ENCODE peak calls at places on chromosomes 5 and 9, in six cellular contexts. One of them, this sample, is unnamed. For H3K27me3, the result is how much of the 10 kb centered on the place peaks cover.

GRCh38 chr5:50699737-50700136 is 33.3 kb downstream of the PARP8 start:
- DNase-seq in heart left ventricle: no peak
- DNase-seq in mammary epithelial cell: peak
- DNase-seq in mesendoderm: peak
- DNase-seq in adrenal gland: no peak
- DNase-seq in uterus: no peak
- DNase-seq in this sample: no peak

GRCh38 chr9:19281801-19282200 is 51.3 kb downstream of the DENND4C start:
- DNase-seq in heart left ventricle: no peak
- DNase-seq in mammary epithelial cell: peak
- DNase-seq in mesendoderm: no peak
- DNase-seq in adrenal gland: no peak
- DNase-seq in uterus: no peak
- DNase-seq in this sample: no peak

GRCh38 chr5:172501708-172502379 is 47.5 kb upstream of the SH3PXD2B start:
- DNase-seq in heart left ventricle: no peak
- DNase-seq in mammary epithelial cell: no peak
- DNase-seq in mesendoderm: no peak
- DNase-seq in adrenal gland: no peak
- DNase-seq in uterus: peak
- DNase-seq in this sample: no peak

GRCh38 chr5:113179156-113179555 is 202.6 kb downstream of the DCP2 start:
- DNase-seq in heart left ventricle: no peak
- DNase-seq in mammary epithelial cell: no peak
- DNase-seq in mesendoderm: no peak
- DNase-seq in adrenal gland: no peak
- DNase-seq in uterus: no peak
- DNase-seq in this sample: no peak

GRCh38 chr9:12674961-12675360 is 18.2 kb upstream of the TYRP1 start:
- DNase-seq in heart left ventricle: no peak
- DNase-seq in mammary epithelial cell: no peak
- DNase-seq in mesendoderm: no peak
- DNase-seq in adrenal gland: no peak
- DNase-seq in uterus: no peak
- DNase-seq in this sample: no peak

GRCh38 chr9:4550777-4551476 is 60.7 kb downstream of the SLC1A1 start:
- DNase-seq in heart left ventricle: no peak
- DNase-seq in mammary epithelial cell: no peak
- DNase-seq in mesendoderm: no peak
- DNase-seq in adrenal gland: no peak
- DNase-seq in uterus: no peak
- DNase-seq in this sample: no peak

GRCh38 chr5:107486489-107486888 is 184.2 kb downstream of the EFNA5 start:
- DNase-seq in heart left ventricle: no peak
- DNase-seq in mammary epithelial cell: peak
- DNase-seq in mesendoderm: no peak
- DNase-seq in adrenal gland: no peak
- DNase-seq in uterus: no peak
- DNase-seq in this sample: no peak

GRCh38 chr9:89463986-89464901 is 33.7 kb downstream of the SEMA4D start:
- DNase-seq in heart left ventricle: no peak
- DNase-seq in mammary epithelial cell: no peak
- DNase-seq in mesendoderm: no peak
- DNase-seq in adrenal gland: peak
- DNase-seq in uterus: no peak
- DNase-seq in this sample: no peak

GRCh38 chr5:160348080-160348479 is 22.3 kb downstream of the C1QTNF2 start:
- DNase-seq in heart left ventricle: no peak
- DNase-seq in mammary epithelial cell: no peak
- DNase-seq in mesendoderm: peak
- DNase-seq in adrenal gland: no peak
- DNase-seq in uterus: no peak
- DNase-seq in this sample: no peak

DNA sequence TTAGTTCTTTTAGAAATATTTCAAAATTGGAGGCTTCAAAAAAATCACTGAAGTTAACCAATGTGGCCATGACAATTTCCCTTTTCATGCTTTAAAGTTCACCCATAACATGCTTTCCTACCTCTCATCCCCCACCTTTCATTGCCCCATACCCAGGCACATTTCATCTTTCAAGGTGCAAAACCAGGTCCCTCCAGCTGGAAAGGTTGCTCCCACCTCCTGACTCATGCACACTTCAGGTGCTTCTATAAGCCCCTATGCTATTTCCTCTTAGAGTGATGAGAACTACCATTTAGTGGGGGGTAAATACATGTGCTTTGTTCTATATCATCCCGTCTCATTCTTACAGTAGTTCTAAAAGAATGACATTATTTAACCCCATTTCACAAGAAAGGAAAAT is 15.4 kb downstream of the FYB1 start:
- DNase-seq in heart left ventricle: no peak
- DNase-seq in mammary epithelial cell: no peak
- DNase-seq in mesendoderm: no peak
- DNase-seq in adrenal gland: no peak
- DNase-seq in uterus: no peak
- DNase-seq in this sample: no peak
- H3K27ac ChIP-seq in heart left ventricle: no peak
- H3K27ac ChIP-seq in mammary epithelial cell: no peak
- H3K27ac ChIP-seq in mesendoderm: no peak
- H3K27ac ChIP-seq in adrenal gland: no peak
- H3K27ac ChIP-seq in uterus: no peak
- H3K27ac ChIP-seq in this sample: no peak

DNA sequence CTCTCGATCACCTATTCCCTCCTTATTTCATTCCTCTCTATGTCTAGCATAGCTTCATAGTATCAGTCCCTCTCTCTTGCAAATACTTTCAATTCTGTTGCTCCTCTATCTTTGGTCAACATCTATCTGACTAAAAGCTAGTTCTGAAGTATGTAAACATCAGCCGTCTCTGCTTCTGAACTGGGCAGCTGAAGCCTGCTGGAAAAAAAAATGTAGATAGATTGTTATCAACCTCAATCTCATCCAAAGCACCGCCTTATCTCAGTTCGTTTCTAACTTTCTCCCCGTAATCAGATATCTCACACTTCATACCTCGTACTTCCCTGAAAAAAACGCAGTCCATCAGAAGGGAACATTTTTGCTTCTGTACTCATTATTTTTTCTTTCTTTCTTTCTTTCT is 4.5 kb upstream of the SEMA6A start:
- DNase-seq in heart left ventricle: no peak
- DNase-seq in mammary epithelial cell: no peak
- DNase-seq in mesendoderm: no peak
- DNase-seq in adrenal gland: no peak
- DNase-seq in uterus: no peak
- DNase-seq in this sample: no peak
- H3K27me3 ChIP-seq in heart left ventricle: under half
- H3K27me3 ChIP-seq in mammary epithelial cell: under half
- H3K27me3 ChIP-seq in mesendoderm: under half
- H3K27me3 ChIP-seq in adrenal gland: under half
- H3K27me3 ChIP-seq in uterus: under half
- H3K27me3 ChIP-seq in this sample: under half

DNA sequence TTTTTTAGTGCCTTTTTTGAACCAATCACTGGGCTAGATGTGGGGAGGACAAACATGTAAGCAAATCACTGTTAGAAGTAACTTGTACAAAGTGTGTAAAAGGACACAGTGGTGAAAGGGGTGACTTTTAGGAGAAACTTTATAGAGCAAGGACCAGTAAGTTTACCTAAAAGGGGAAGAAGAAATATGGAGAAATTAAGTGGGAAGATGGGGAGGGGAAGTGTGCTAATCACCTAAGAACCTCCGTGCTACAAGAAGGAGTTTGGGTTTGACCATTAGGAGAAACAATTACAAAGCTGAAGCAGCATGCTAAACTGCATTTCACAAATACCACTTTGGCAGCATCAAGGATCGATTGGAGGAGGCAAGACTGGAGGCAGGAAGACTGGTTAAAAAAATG is 17.3 kb downstream of the ITGA1 start:
- DNase-seq in heart left ventricle: no peak
- DNase-seq in mammary epithelial cell: no peak
- DNase-seq in mesendoderm: peak
- DNase-seq in adrenal gland: no peak
- DNase-seq in uterus: no peak
- DNase-seq in this sample: no peak
- H3K27ac ChIP-seq in heart left ventricle: no peak
- H3K27ac ChIP-seq in mammary epithelial cell: no peak
- H3K27ac ChIP-seq in mesendoderm: no peak
- H3K27ac ChIP-seq in adrenal gland: no peak
- H3K27ac ChIP-seq in uterus: peak
- H3K27ac ChIP-seq in this sample: no peak

GRCh38 chr5:53381-54174 is 38.4 kb upstream of the PLEKHG4B start:
- DNase-seq in heart left ventricle: peak
- DNase-seq in mammary epithelial cell: peak
- DNase-seq in mesendoderm: peak
- DNase-seq in adrenal gland: peak
- DNase-seq in uterus: no peak
- DNase-seq in this sample: no peak
- H3K27me3 ChIP-seq in heart left ventricle: under half
- H3K27me3 ChIP-seq in mammary epithelial cell: under half
- H3K27me3 ChIP-seq in mesendoderm: under half
- H3K27me3 ChIP-seq in adrenal gland: under half
- H3K27me3 ChIP-seq in uterus: under half
- H3K27me3 ChIP-seq in this sample: under half

GRCh38 chr9:91036356-91036755 is 234.7 kb downstream of the SYK start:
- DNase-seq in heart left ventricle: no peak
- DNase-seq in mammary epithelial cell: no peak
- DNase-seq in mesendoderm: no peak
- DNase-seq in adrenal gland: no peak
- DNase-seq in uterus: no peak
- DNase-seq in this sample: no peak
- H3K27ac ChIP-seq in heart left ventricle: no peak
- H3K27ac ChIP-seq in mammary epithelial cell: no peak
- H3K27ac ChIP-seq in mesendoderm: no peak
- H3K27ac ChIP-seq in adrenal gland: no peak
- H3K27ac ChIP-seq in uterus: no peak
- H3K27ac ChIP-seq in this sample: no peak